ENCODE peak calls at places on chromosomes 2 and 18, in six cellular contexts. P is HCT116, I is MM.1S, W is neural progenitor cell, J is GM23338, X is PC-3. O is an unnamed sample. For H3K27me3, the result is how much of the 10 kb centered on the place peaks cover.

GRCh38 chr18:76923485-76924085 is 101.2 kb downstream of the ZNF236 start:
- DNase-seq in P (peak), I (no peak), W (peak), J (peak), X (peak), O (peak)

GRCh38 chr2:66869076-66869475 is 434.2 kb downstream of the MEIS1 start:
- DNase-seq in P (no peak), I (no peak), W (no peak), J (no peak), X (peak), O (peak)

GRCh38 chr2:200354823-200355751 is 48.6 kb downstream of the SPATS2L start:
- DNase-seq in P (no peak), I (no peak), W (no peak), J (peak), X (no peak), O (no peak)

GRCh38 chr2:44767691-44768090 is 173.8 kb upstream of the SIX3 start:
- DNase-seq in P (no peak), I (no peak), W (peak), J (peak), X (no peak), O (no peak)

GRCh38 chr18:45974088-45974536 is 7.0 kb upstream of the EPG5 start:
- DNase-seq in P (peak), I (peak), W (peak), J (peak), X (peak), O (peak)

GRCh38 chr18:64337673-64338072 is 188.8 kb upstream of the LINC00305 start:
- DNase-seq in P (no peak), I (no peak), W (no peak), J (no peak), X (no peak), O (no peak)

GRCh38 chr18:28005164-28005563 is 171.8 kb downstream of the CDH2 start:
- DNase-seq in P (no peak), I (no peak), W (peak), J (peak), X (no peak), O (no peak)

GRCh38 chr2:226979004-226979403 is 143.2 kb downstream of the RHBDD1 start:
- DNase-seq in P (no peak), I (no peak), W (peak), J (peak), X (no peak), O (no peak)

GRCh38 chr18:8701546-8702118 is 3.7 kb upstream of the MTCL1 start:
- DNase-seq in P (no peak), I (no peak), W (no peak), J (no peak), X (peak), O (peak)

GRCh38 chr2:240465268-240465764 is 29.9 kb downstream of the GPC1 start:
- DNase-seq in P (no peak), I (no peak), W (no peak), J (no peak), X (no peak), O (no peak)

GRCh38 chr2:37469126-37469525 is 124.7 kb downstream of the QPCT start:
- DNase-seq in P (no peak), I (no peak), W (no peak), J (no peak), X (no peak), O (no peak)

GRCh38 chr2:237235383-237236095 is 149.8 kb downstream of the COPS8 start:
- DNase-seq in P (no peak), I (no peak), W (no peak), J (no peak), X (peak), O (peak)

GRCh38 chr2:240224676-240225075 is 84.2 kb upstream of the OTOS start:
- DNase-seq in P (no peak), I (no peak), W (no peak), J (no peak), X (peak), O (peak)

GRCh38 chr2:110873056-110873502 is 140.7 kb downstream of the ACOXL start:
- DNase-seq in P (no peak), I (no peak), W (no peak), J (peak), X (no peak), O (no peak)

GRCh38 chr2:230968921-230969672 is 26.8 kb upstream of the SPATA3 start:
- DNase-seq in P (no peak), I (peak), W (no peak), J (no peak), X (no peak), O (peak)

GRCh38 chr18:29271496-29271895 is 1094.6 kb upstream of the CDH2 start:
- DNase-seq in P (no peak), I (no peak), W (no peak), J (no peak), X (peak), O (no peak)

GRCh38 chr2:52342458-52342857 is 1310.5 kb upstream of the NRXN1 start:
- DNase-seq in P (no peak), I (no peak), W (no peak), J (no peak), X (no peak), O (no peak)

GRCh38 chr18:7668392-7668791 is 101.3 kb downstream of the PTPRM start:
- DNase-seq in P (no peak), I (no peak), W (peak), J (no peak), X (no peak), O (no peak)

GRCh38 chr2:173909846-173910245 is 55.3 kb downstream of the SP3 start:
- DNase-seq in P (no peak), I (no peak), W (no peak), J (no peak), X (peak), O (peak)

GRCh38 chr2:232013701-232014353 is 52.3 kb downstream of the DIS3L2 start:
- DNase-seq in P (no peak), I (peak), W (no peak), J (no peak), X (peak), O (peak)

GRCh38 chr2:50727940-50728339 is 304.0 kb downstream of the NRXN1 start:
- DNase-seq in P (no peak), I (no peak), W (no peak), J (no peak), X (no peak), O (no peak)

GRCh38 chr2:207892676-207893402 is 123.1 kb upstream of the FZD5 start:
- DNase-seq in P (no peak), I (no peak), W (peak), J (no peak), X (no peak), O (peak)

GRCh38 chr2:42978175-42978886 is 185.9 kb upstream of the HAAO start:
- DNase-seq in P (no peak), I (no peak), W (no peak), J (no peak), X (no peak), O (no peak)

GRCh38 chr18:79413025-79413424 is 17.3 kb downstream of the NFATC1 start:
- DNase-seq in P (no peak), I (no peak), W (no peak), J (no peak), X (no peak), O (no peak)

GRCh38 chr2:105431367-105432088 is 32.7 kb upstream of the FHL2 start:
- DNase-seq in P (no peak), I (no peak), W (no peak), J (no peak), X (no peak), O (peak)

GRCh38 chr2:232088771-232089170 is 127.3 kb downstream of the DIS3L2 start:
- DNase-seq in P (no peak), I (no peak), W (no peak), J (no peak), X (no peak), O (no peak)

GRCh38 chr2:70041666-70042065 is 45.6 kb upstream of the PCBP1 start:
- DNase-seq in P (no peak), I (no peak), W (no peak), J (no peak), X (peak), O (peak)

GRCh38 chr2:33375054-33375453 is 101.4 kb upstream of the RASGRP3 start:
- DNase-seq in P (no peak), I (no peak), W (no peak), J (no peak), X (peak), O (peak)

GRCh38 chr2:20490300-20491181 is 43.7 kb downstream of the RHOB start:
- DNase-seq in P (no peak), I (no peak), W (no peak), J (no peak), X (no peak), O (peak)

GRCh38 chr2:30987611-30988010 is 150.6 kb downstream of the GALNT14 start:
- DNase-seq in P (no peak), I (no peak), W (peak), J (peak), X (no peak), O (no peak)

GRCh38 chr18:26317353-26317865 is 91.2 kb downstream of the TAF4B start:
- DNase-seq in P (no peak), I (no peak), W (no peak), J (no peak), X (peak), O (no peak)

GRCh38 chr2:25639131-25639530 is 34.2 kb downstream of the DTNB start:
- DNase-seq in P (no peak), I (no peak), W (no peak), J (no peak), X (no peak), O (no peak)

GRCh38 chr2:234669001-234669400 is 172.1 kb upstream of the ARL4C start:
- DNase-seq in P (no peak), I (no peak), W (no peak), J (no peak), X (no peak), O (no peak)

GRCh38 chr2:55875434-55876135 is 48.0 kb downstream of the EFEMP1 start:
- DNase-seq in P (no peak), I (peak), W (no peak), J (no peak), X (peak), O (peak)

DNA sequence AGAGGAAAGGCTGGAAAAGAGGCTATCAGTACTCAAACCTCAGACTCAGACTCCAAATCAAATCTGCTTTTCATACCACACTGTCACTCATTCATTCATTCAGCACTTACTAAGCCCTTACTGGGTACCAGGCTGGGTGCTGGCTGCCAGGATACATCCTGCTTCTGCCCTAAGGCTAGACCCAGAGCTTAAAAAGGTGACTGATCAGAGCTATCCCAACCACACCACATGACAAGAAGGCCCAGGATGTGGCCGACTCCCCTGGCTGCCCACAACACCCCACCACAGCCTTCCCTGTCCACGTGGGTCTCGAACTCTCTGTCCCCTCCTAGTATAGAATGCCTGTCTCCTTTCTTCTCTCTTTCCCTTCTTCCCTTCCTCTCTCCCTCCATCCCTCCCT is 23.4 kb upstream of the KCNK3 start:
- DNase-seq in P (no peak), I (no peak), W (no peak), J (no peak), X (peak), O (no peak)
- H3K27me3 ChIP-seq in P (under half), I (half or more), W (under half), J (under half), X (under half), O (under half)

GRCh38 chr2:47339745-47340541 is 63.0 kb upstream of the MSH2 start:
- DNase-seq in P (peak), I (no peak), W (no peak), J (no peak), X (peak), O (peak)

GRCh38 chr2:47334356-47335136 is 68.4 kb upstream of the MSH2 start:
- DNase-seq in P (no peak), I (peak), W (peak), J (peak), X (no peak), O (no peak)

GRCh38 chr2:47336259-47337238 is 66.4 kb upstream of the MSH2 start:
- DNase-seq in P (no peak), I (no peak), W (no peak), J (peak), X (no peak), O (peak)
- H3K4me2 ChIP-seq in P (no peak), I (no peak), W (no peak), J (peak), X (no peak), O (no peak)

GRCh38 chr2:233209978-233210680 is 41.3 kb upstream of the ATG16L1 start:
- DNase-seq in P (no peak), I (no peak), W (no peak), J (no peak), X (peak), O (peak)

GRCh38 chr2:233210843-233211600 is 40.5 kb upstream of the ATG16L1 start:
- DNase-seq in P (peak), I (no peak), W (no peak), J (no peak), X (peak), O (peak)

GRCh38 chr2:233208382-233209116 is 42.9 kb upstream of the ATG16L1 start:
- DNase-seq in P (no peak), I (no peak), W (no peak), J (no peak), X (peak), O (peak)

GRCh38 chr2:233213011-233213410 is 38.5 kb upstream of the ATG16L1 start:
- DNase-seq in P (no peak), I (no peak), W (no peak), J (no peak), X (no peak), O (no peak)

DNA sequence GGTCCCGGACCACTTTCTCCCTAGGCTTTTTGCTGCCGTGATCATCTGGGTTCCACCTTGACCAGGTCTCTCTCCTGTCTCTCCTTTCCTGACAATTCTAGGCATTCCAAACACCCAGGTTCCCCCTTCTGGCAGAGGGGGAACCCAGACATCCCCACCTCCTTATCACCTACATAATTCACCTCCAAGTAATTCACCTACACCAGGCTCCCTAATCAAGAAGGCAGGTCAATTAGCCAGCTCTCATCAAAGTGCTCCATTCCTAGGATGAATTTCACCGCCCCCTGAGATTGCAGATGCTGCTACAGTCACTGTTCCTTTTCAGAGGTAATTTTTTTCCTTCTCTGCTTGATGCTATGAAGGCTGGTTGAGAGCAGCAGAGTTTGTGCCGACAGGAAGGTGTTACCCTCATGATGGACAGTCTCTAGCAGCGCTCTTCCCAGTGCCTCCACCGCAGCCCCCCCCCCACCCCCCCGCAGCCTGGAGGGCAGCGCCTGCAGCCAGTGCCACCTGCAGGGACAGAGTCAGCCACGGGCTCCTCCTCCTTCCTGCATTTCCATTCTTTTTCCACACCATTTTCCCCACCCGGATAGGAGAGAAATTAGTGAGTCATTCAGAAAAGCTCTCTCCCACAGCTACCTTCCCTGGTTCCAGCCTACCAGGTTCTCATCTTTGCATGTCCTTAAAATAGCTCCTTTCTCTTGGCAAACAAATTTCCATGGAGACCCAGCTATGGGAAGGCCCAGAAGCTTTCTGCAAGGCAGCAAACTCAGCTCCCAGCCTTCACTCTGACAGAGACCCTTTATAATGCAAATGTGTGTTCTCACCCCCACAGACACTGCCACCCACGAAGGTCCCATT is 42.1 kb upstream of the ATG16L1 start:
- DNase-seq in P (peak), I (no peak), W (peak), J (peak), X (peak), O (peak)
- TF ChIP-seq EZH2phosphoT487 in P (no peak), I (no peak), W (no peak), J (no peak), X (no peak), O (no peak)

DNA sequence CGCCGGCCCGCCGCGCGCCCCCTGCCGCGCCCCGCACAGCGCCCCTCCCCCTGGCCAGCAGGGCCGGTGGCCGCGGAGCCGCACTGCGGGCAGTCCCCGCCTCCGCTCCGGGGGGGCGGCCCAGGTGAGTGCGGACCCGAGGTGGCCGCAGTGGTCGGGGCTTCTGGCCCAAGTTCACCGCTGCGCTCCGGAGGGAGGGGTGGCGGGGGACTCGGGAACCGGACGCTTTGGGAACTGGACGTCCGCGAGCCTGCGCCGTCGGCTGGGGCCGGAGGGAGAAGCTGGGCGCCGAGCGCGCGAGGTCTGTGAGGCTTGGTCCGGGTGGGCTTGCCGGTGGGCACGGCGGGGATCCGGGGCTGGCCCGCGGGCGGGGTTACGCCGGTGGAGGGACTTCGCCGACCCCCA is 587 bp upstream of the LDLRAD4 start:
- DNase-seq in P (no peak), I (no peak), W (peak), J (peak), X (no peak), O (no peak)
- H3K27me3 ChIP-seq in P (under half), I (under half), W (half or more), J (half or more), X (half or more), O (half or more)

GRCh38 chr2:155043097-155043496 is 344.6 kb downstream of the KCNJ3 start:
- DNase-seq in P (no peak), I (no peak), W (no peak), J (no peak), X (no peak), O (no peak)
- H3K4me2 ChIP-seq in P (no peak), I (no peak), W (no peak), J (no peak), X (no peak), O (no peak)

O was measured in GM23248.